ENCODE peak calls at places on chromosomes 13 and 19, in four cellular contexts. One of them, this sample, is unnamed.

GRCh38 chr19:52171321-52172169 is at the start of gene ZNF836:
- DNase-seq in right lobe of liver: peak; percentile 92
- DNase-seq in osteocyte: peak; percentile 89
- DNase-seq in ascending aorta: peak; percentile 93
- DNase-seq in this sample: no peak

GRCh38 chr13:84917252-84917878 is 881.9 kb downstream of the SLITRK6 start:
- DNase-seq in osteocyte: no peak
- DNase-seq in right lobe of liver: no peak
- DNase-seq in ascending aorta: no peak
- DNase-seq in this sample: no peak

GRCh38 chr19:55642153-55643002 is 1.1 kb upstream of the ZNF581 start:
- DNase-seq in right lobe of liver: peak; percentile 71
- DNase-seq in ascending aorta: no peak
- DNase-seq in osteocyte: no peak
- DNase-seq in this sample: no peak

GRCh38 chr13:51339952-51340732 is 651 bp downstream of the SERPINE3 start:
- DNase-seq in right lobe of liver: no peak
- DNase-seq in ascending aorta: no peak
- DNase-seq in osteocyte: no peak
- DNase-seq in this sample: no peak

GRCh38 chr19:10544242-10544752 is 593 bp downstream of the ATG4D start:
- DNase-seq in osteocyte: no peak
- DNase-seq in right lobe of liver: peak; percentile 65
- DNase-seq in ascending aorta: no peak
- DNase-seq in this sample: no peak

GRCh38 chr13:69579351-69579750 is 528.3 kb upstream of the ATXN8OS start:
- DNase-seq in right lobe of liver: no peak
- DNase-seq in ascending aorta: no peak
- DNase-seq in osteocyte: no peak
- DNase-seq in this sample: no peak

GRCh38 chr19:35397064-35397463 is 26.2 kb downstream of the GPR42 start:
- DNase-seq in right lobe of liver: no peak
- DNase-seq in ascending aorta: no peak
- DNase-seq in osteocyte: no peak
- DNase-seq in this sample: no peak

GRCh38 chr13:113666951-113667701 is at the start of gene GRK1:
- DNase-seq in osteocyte: no peak
- DNase-seq in ascending aorta: peak; percentile 47
- DNase-seq in right lobe of liver: peak; percentile 45
- DNase-seq in this sample: peak; percentile 94

GRCh38 chr19:30312582-30313352 is 59.4 kb upstream of the ZNF536 start:
- DNase-seq in ascending aorta: no peak
- DNase-seq in right lobe of liver: no peak
- DNase-seq in osteocyte: no peak
- DNase-seq in this sample: no peak

GRCh38 chr13:79226938-79227337 is 179.1 kb downstream of the RBM26 start:
- DNase-seq in ascending aorta: no peak
- DNase-seq in osteocyte: no peak
- DNase-seq in right lobe of liver: no peak
- DNase-seq in this sample: no peak

GRCh38 chr13:43572601-43573360 is 214.0 kb downstream of the ENOX1 start:
- DNase-seq in ascending aorta: no peak
- DNase-seq in osteocyte: no peak
- DNase-seq in right lobe of liver: no peak
- DNase-seq in this sample: no peak

GRCh38 chr19:43555185-43555770 is 20.0 kb downstream of the XRCC1 start:
- DNase-seq in osteocyte: peak; percentile 89
- DNase-seq in right lobe of liver: peak; percentile 70
- DNase-seq in ascending aorta: peak; percentile 79
- DNase-seq in this sample: no peak

GRCh38 chr13:85277753-85278152 is 521.5 kb downstream of the SLITRK6 start:
- DNase-seq in osteocyte: no peak
- DNase-seq in right lobe of liver: no peak
- DNase-seq in ascending aorta: no peak
- DNase-seq in this sample: no peak

GRCh38 chr13:42232671-42233070 is 39.3 kb upstream of the AKAP11 start:
- DNase-seq in right lobe of liver: no peak
- DNase-seq in ascending aorta: no peak
- DNase-seq in osteocyte: no peak
- DNase-seq in this sample: no peak

GRCh38 chr13:34044660-34045080 is 226.7 kb downstream of the RFC3 start:
- DNase-seq in ascending aorta: no peak
- DNase-seq in osteocyte: no peak
- DNase-seq in right lobe of liver: no peak
- DNase-seq in this sample: no peak

GRCh38 chr19:47110521-47111080 is 3.0 kb downstream of the ZC3H4 start:
- DNase-seq in osteocyte: no peak
- DNase-seq in ascending aorta: no peak
- DNase-seq in right lobe of liver: no peak
- DNase-seq in this sample: no peak

GRCh38 chr13:97344250-97345175 is 89.5 kb upstream of the RAP2A start:
- DNase-seq in ascending aorta: no peak
- DNase-seq in osteocyte: no peak
- DNase-seq in right lobe of liver: peak; percentile 68
- DNase-seq in this sample: no peak

GRCh38 chr19:36008336-36008978 is at the start of gene SYNE4:
- DNase-seq in ascending aorta: no peak
- DNase-seq in osteocyte: no peak
- DNase-seq in right lobe of liver: peak; percentile 91
- DNase-seq in this sample: no peak

GRCh38 chr13:113164492-113164891 is 6.0 kb downstream of the PROZ start:
- DNase-seq in right lobe of liver: no peak
- DNase-seq in ascending aorta: peak; percentile 28
- DNase-seq in osteocyte: no peak
- DNase-seq in this sample: no peak

GRCh38 chr13:82800391-82800790 is 1081.9 kb downstream of the SLITRK1 start:
- DNase-seq in osteocyte: no peak
- DNase-seq in ascending aorta: no peak
- DNase-seq in right lobe of liver: no peak
- DNase-seq in this sample: no peak

GRCh38 chr19:47315125-47315821 is 5.6 kb downstream of the C5AR1 start:
- DNase-seq in ascending aorta: peak; percentile 90
- DNase-seq in osteocyte: no peak
- DNase-seq in right lobe of liver: peak; percentile 91
- DNase-seq in this sample: no peak

GRCh38 chr19:1354496-1355257 is 29.0 kb upstream of the NDUFS7 start:
- DNase-seq in right lobe of liver: peak; percentile 94
- DNase-seq in ascending aorta: peak; percentile 97
- DNase-seq in osteocyte: peak; percentile 96
- DNase-seq in this sample: no peak

GRCh38 chr19:1630811-1631210 is 21.6 kb downstream of the TCF3 start:
- DNase-seq in right lobe of liver: no peak
- DNase-seq in osteocyte: no peak
- DNase-seq in ascending aorta: no peak
- DNase-seq in this sample: no peak

GRCh38 chr13:79295906-79296564 is 110.0 kb downstream of the RBM26 start:
- DNase-seq in ascending aorta: no peak
- DNase-seq in right lobe of liver: no peak
- DNase-seq in osteocyte: no peak
- DNase-seq in this sample: no peak

GRCh38 chr13:45280751-45281634 is 60.0 kb downstream of the TPT1 start:
- DNase-seq in ascending aorta: peak; percentile 73
- DNase-seq in osteocyte: peak; percentile 87
- DNase-seq in right lobe of liver: peak; percentile 76
- DNase-seq in this sample: no peak

GRCh38 chr13:38914070-38914469 is 76.6 kb downstream of the STOML3 start:
- DNase-seq in right lobe of liver: no peak
- DNase-seq in ascending aorta: no peak
- DNase-seq in osteocyte: no peak
- DNase-seq in this sample: no peak

GRCh38 chr13:32107474-32107873 is 75.9 kb downstream of the FRY start:
- DNase-seq in ascending aorta: no peak
- DNase-seq in osteocyte: no peak
- DNase-seq in right lobe of liver: no peak
- DNase-seq in this sample: no peak

GRCh38 chr13:104008571-104009435 is 942.6 kb upstream of the SLC10A2 start:
- DNase-seq in osteocyte: no peak
- DNase-seq in ascending aorta: no peak
- DNase-seq in right lobe of liver: no peak
- DNase-seq in this sample: no peak

GRCh38 chr13:59625121-59625520 is 538.6 kb downstream of the DIAPH3 start:
- DNase-seq in ascending aorta: no peak
- DNase-seq in osteocyte: no peak
- DNase-seq in right lobe of liver: no peak
- DNase-seq in this sample: no peak

GRCh38 chr19:38877781-38878574 is at the start of gene RINL:
- DNase-seq in ascending aorta: no peak
- DNase-seq in osteocyte: no peak
- DNase-seq in right lobe of liver: peak; percentile 70
- DNase-seq in this sample: no peak

GRCh38 chr13:40585911-40586471 is 80.5 kb downstream of the FOXO1 start:
- DNase-seq in osteocyte: no peak
- DNase-seq in right lobe of liver: no peak
- DNase-seq in ascending aorta: no peak
- DNase-seq in this sample: no peak

GRCh38 chr13:51849145-51850101 is 4.4 kb upstream of the TMEM272 start:
- DNase-seq in right lobe of liver: no peak
- DNase-seq in ascending aorta: no peak
- DNase-seq in osteocyte: no peak
- DNase-seq in this sample: no peak

GRCh38 chr19:46068345-46069258 is 27.8 kb upstream of the IGFL4 start:
- DNase-seq in osteocyte: no peak
- DNase-seq in ascending aorta: no peak
- DNase-seq in right lobe of liver: no peak
- DNase-seq in this sample: no peak

GRCh38 chr13:24286624-24287023 is 22.8 kb upstream of the C1QTNF9 start:
- DNase-seq in right lobe of liver: no peak
- DNase-seq in ascending aorta: no peak
- DNase-seq in osteocyte: no peak
- DNase-seq in this sample: no peak

DNA sequence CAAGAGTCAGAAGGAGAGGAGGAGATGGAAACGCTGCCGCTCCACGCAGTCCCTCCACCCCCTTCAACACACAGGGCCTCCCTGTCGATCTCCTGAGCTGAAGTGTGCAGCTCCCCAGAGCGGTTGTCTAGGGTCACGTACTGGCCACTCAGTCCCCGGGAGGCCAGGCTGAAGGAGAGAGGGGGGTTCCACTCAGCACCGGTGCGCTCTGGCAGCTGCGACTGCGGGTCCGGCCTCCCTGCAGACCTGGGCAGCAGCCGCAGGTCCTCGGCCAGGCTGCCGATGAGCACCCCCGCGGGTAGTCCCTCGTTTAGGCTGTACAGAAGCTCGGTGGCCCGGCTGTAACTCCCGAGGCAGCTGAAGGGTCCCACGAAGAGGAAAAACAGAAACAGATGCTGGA is 2.1 kb downstream of the PCDH20 start:
- DNase-seq in ascending aorta: no peak
- DNase-seq in osteocyte: no peak
- DNase-seq in right lobe of liver: peak; percentile 40
- DNase-seq in this sample: peak; percentile 59
- TF ChIP-seq CTCF in ascending aorta: no peak
- TF ChIP-seq CTCF in osteocyte: no peak
- TF ChIP-seq CTCF in right lobe of liver: no peak
- TF ChIP-seq CTCF in this sample: no peak

GRCh38 chr13:20306039-20306438 is 73.9 kb upstream of the GJB6 start:
- DNase-seq in osteocyte: no peak
- DNase-seq in ascending aorta: no peak
- DNase-seq in right lobe of liver: no peak
- DNase-seq in this sample: no peak

GRCh38 chr13:20311022-20311421 is 78.9 kb upstream of the GJB6 start:
- DNase-seq in osteocyte: no peak
- DNase-seq in ascending aorta: no peak
- DNase-seq in right lobe of liver: no peak
- DNase-seq in this sample: no peak

GRCh38 chr13:20301391-20302071 is 69.4 kb upstream of the GJB6 start:
- DNase-seq in right lobe of liver: no peak
- DNase-seq in osteocyte: no peak
- DNase-seq in ascending aorta: no peak
- DNase-seq in this sample: no peak

GRCh38 chr13:20303636-20304035 is 71.5 kb upstream of the GJB6 start:
- DNase-seq in ascending aorta: no peak
- DNase-seq in right lobe of liver: no peak
- DNase-seq in osteocyte: no peak
- DNase-seq in this sample: no peak

GRCh38 chr13:20305587-20305986 is 73.5 kb upstream of the GJB6 start:
- DNase-seq in ascending aorta: no peak
- DNase-seq in right lobe of liver: no peak
- DNase-seq in osteocyte: no peak
- DNase-seq in this sample: no peak
- TF ChIP-seq CTCF in ascending aorta: no peak
- TF ChIP-seq CTCF in right lobe of liver: no peak
- TF ChIP-seq CTCF in osteocyte: no peak
- TF ChIP-seq CTCF in this sample: no peak

GRCh38 chr13:36000028-36000427 is 131.2 kb downstream of the DCLK1 start:
- DNase-seq in right lobe of liver: no peak
- DNase-seq in osteocyte: no peak
- DNase-seq in ascending aorta: no peak
- DNase-seq in this sample: no peak
- TF ChIP-seq CTCF in right lobe of liver: no peak
- TF ChIP-seq CTCF in osteocyte: no peak
- TF ChIP-seq CTCF in ascending aorta: no peak
- TF ChIP-seq CTCF in this sample: no peak

GRCh38 chr13:108919036-108919907 is 289.9 kb downstream of the MYO16 start:
- DNase-seq in ascending aorta: no peak
- DNase-seq in right lobe of liver: no peak
- DNase-seq in osteocyte: no peak
- DNase-seq in this sample: no peak

GRCh38 chr13:108917581-108917980 is 288.2 kb downstream of the MYO16 start:
- DNase-seq in osteocyte: no peak
- DNase-seq in ascending aorta: no peak
- DNase-seq in right lobe of liver: no peak
- DNase-seq in this sample: no peak

GRCh38 chr13:108911807-108912206 is 282.4 kb downstream of the MYO16 start:
- DNase-seq in osteocyte: no peak
- DNase-seq in right lobe of liver: no peak
- DNase-seq in ascending aorta: no peak
- DNase-seq in this sample: no peak

GRCh38 chr13:108915634-108916497 is 286.5 kb downstream of the MYO16 start:
- DNase-seq in ascending aorta: peak; percentile 95
- DNase-seq in right lobe of liver: peak; percentile 92
- DNase-seq in osteocyte: no peak
- DNase-seq in this sample: no peak

GRCh38 chr13:108915095-108915633 is 285.8 kb downstream of the MYO16 start:
- DNase-seq in ascending aorta: no peak
- DNase-seq in right lobe of liver: no peak
- DNase-seq in osteocyte: no peak
- DNase-seq in this sample: no peak
- TF ChIP-seq CTCF in ascending aorta: peak; percentile 22
- TF ChIP-seq CTCF in right lobe of liver: peak; percentile 48
- TF ChIP-seq CTCF in osteocyte: peak; percentile 86
- TF ChIP-seq CTCF in this sample: peak; percentile 93

GRCh38 chr13:71460179-71460578 is 406.8 kb downstream of the DACH1 start:
- DNase-seq in osteocyte: no peak
- DNase-seq in right lobe of liver: no peak
- DNase-seq in ascending aorta: no peak
- DNase-seq in this sample: no peak

GRCh38 chr13:71454509-71454908 is 412.5 kb downstream of the DACH1 start:
- DNase-seq in right lobe of liver: no peak
- DNase-seq in osteocyte: no peak
- DNase-seq in ascending aorta: no peak
- DNase-seq in this sample: no peak

GRCh38 chr13:71464673-71465072 is 402.3 kb downstream of the DACH1 start:
- DNase-seq in right lobe of liver: no peak
- DNase-seq in ascending aorta: no peak
- DNase-seq in osteocyte: no peak
- DNase-seq in this sample: no peak

GRCh38 chr13:71459708-71460107 is 407.3 kb downstream of the DACH1 start:
- DNase-seq in ascending aorta: no peak
- DNase-seq in right lobe of liver: no peak
- DNase-seq in osteocyte: no peak
- DNase-seq in this sample: no peak
- TF ChIP-seq CTCF in ascending aorta: no peak
- TF ChIP-seq CTCF in right lobe of liver: no peak
- TF ChIP-seq CTCF in osteocyte: no peak
- TF ChIP-seq CTCF in this sample: no peak

This sample was measured in chondrocyte.